ENCODE peak calls at places on chromosomes 11 and 22, in five cellular contexts. One of them, this sample, is unnamed.

GRCh38 chr11:95339554-95339953 is 108.6 kb upstream of the SESN3 start:
- DNase-seq in colonic mucosa: no peak
- DNase-seq in pancreas: no peak
- DNase-seq in CD4-positive, alpha-beta T cell: no peak
- DNase-seq in gastrocnemius medialis: no peak
- DNase-seq in this sample: no peak

GRCh38 chr11:73177380-73178091 is 35.4 kb upstream of the FCHSD2 start:
- DNase-seq in colonic mucosa: no peak
- DNase-seq in pancreas: peak; percentile 40
- DNase-seq in CD4-positive, alpha-beta T cell: no peak
- DNase-seq in gastrocnemius medialis: peak; percentile 12
- DNase-seq in this sample: peak; percentile 29

GRCh38 chr22:32760396-32760795 is 41.1 kb upstream of the TIMP3 start:
- DNase-seq in colonic mucosa: no peak
- DNase-seq in pancreas: no peak
- DNase-seq in CD4-positive, alpha-beta T cell: no peak
- DNase-seq in gastrocnemius medialis: no peak
- DNase-seq in this sample: no peak

GRCh38 chr11:70570693-70571395 is 172.5 kb downstream of the CTTN start:
- DNase-seq in colonic mucosa: no peak
- DNase-seq in pancreas: no peak
- DNase-seq in CD4-positive, alpha-beta T cell: no peak
- DNase-seq in gastrocnemius medialis: no peak
- DNase-seq in this sample: no peak

GRCh38 chr11:2612884-2613571 is 86.8 kb downstream of the KCNQ1OT1 start:
- DNase-seq in colonic mucosa: no peak
- DNase-seq in pancreas: no peak
- DNase-seq in CD4-positive, alpha-beta T cell: no peak
- DNase-seq in gastrocnemius medialis: no peak
- DNase-seq in this sample: no peak

GRCh38 chr11:19193916-19194315 is 7.9 kb downstream of the CSRP3 start:
- DNase-seq in colonic mucosa: no peak
- DNase-seq in pancreas: no peak
- DNase-seq in CD4-positive, alpha-beta T cell: no peak
- DNase-seq in gastrocnemius medialis: no peak
- DNase-seq in this sample: no peak

GRCh38 chr22:20085651-20086050 is 5.6 kb downstream of the DGCR8 start:
- DNase-seq in colonic mucosa: no peak
- DNase-seq in pancreas: no peak
- DNase-seq in CD4-positive, alpha-beta T cell: no peak
- DNase-seq in gastrocnemius medialis: no peak
- DNase-seq in this sample: no peak

GRCh38 chr11:59152312-59152967 is 9.8 kb downstream of the FAM111A start:
- DNase-seq in colonic mucosa: no peak
- DNase-seq in pancreas: no peak
- DNase-seq in CD4-positive, alpha-beta T cell: no peak
- DNase-seq in gastrocnemius medialis: no peak
- DNase-seq in this sample: no peak

GRCh38 chr11:117570701-117571100 is 226.3 kb downstream of the DSCAML1 start:
- DNase-seq in colonic mucosa: no peak
- DNase-seq in pancreas: no peak
- DNase-seq in CD4-positive, alpha-beta T cell: no peak
- DNase-seq in gastrocnemius medialis: no peak
- DNase-seq in this sample: no peak

GRCh38 chr11:45884596-45885185 is 760 bp upstream of the MAPK8IP1 start:
- DNase-seq in colonic mucosa: no peak
- DNase-seq in pancreas: no peak
- DNase-seq in CD4-positive, alpha-beta T cell: no peak
- DNase-seq in gastrocnemius medialis: no peak
- DNase-seq in this sample: no peak

GRCh38 chr11:216081-216974 is 8.8 kb downstream of the RIC8A start:
- DNase-seq in colonic mucosa: no peak
- DNase-seq in pancreas: no peak
- DNase-seq in CD4-positive, alpha-beta T cell: no peak
- DNase-seq in gastrocnemius medialis: no peak
- DNase-seq in this sample: no peak

GRCh38 chr11:81007046-81007445 is 1566.2 kb upstream of the TENM4 start:
- DNase-seq in colonic mucosa: no peak
- DNase-seq in pancreas: no peak
- DNase-seq in CD4-positive, alpha-beta T cell: no peak
- DNase-seq in gastrocnemius medialis: no peak
- DNase-seq in this sample: no peak

GRCh38 chr11:64529559-64530520 is 61.2 kb upstream of the SLC22A12 start:
- DNase-seq in colonic mucosa: no peak
- DNase-seq in pancreas: no peak
- DNase-seq in CD4-positive, alpha-beta T cell: no peak
- DNase-seq in gastrocnemius medialis: no peak
- DNase-seq in this sample: no peak

GRCh38 chr22:46587492-46588278 is 32.5 kb upstream of the GRAMD4 start:
- DNase-seq in colonic mucosa: peak; percentile 82
- DNase-seq in pancreas: no peak
- DNase-seq in CD4-positive, alpha-beta T cell: no peak
- DNase-seq in gastrocnemius medialis: no peak
- DNase-seq in this sample: no peak

GRCh38 chr22:21022507-21022906 is 7.5 kb downstream of the P2RX6 start:
- DNase-seq in colonic mucosa: no peak
- DNase-seq in pancreas: no peak
- DNase-seq in CD4-positive, alpha-beta T cell: no peak
- DNase-seq in gastrocnemius medialis: no peak
- DNase-seq in this sample: no peak

GRCh38 chr22:39299829-39300178 is 19.6 kb downstream of the RPL3 start:
- DNase-seq in colonic mucosa: no peak
- DNase-seq in pancreas: no peak
- DNase-seq in CD4-positive, alpha-beta T cell: no peak
- DNase-seq in gastrocnemius medialis: no peak
- DNase-seq in this sample: no peak

GRCh38 chr11:2655834-2656622 is 43.8 kb downstream of the KCNQ1OT1 start:
- DNase-seq in colonic mucosa: no peak
- DNase-seq in pancreas: no peak
- DNase-seq in CD4-positive, alpha-beta T cell: no peak
- DNase-seq in gastrocnemius medialis: no peak
- DNase-seq in this sample: no peak

GRCh38 chr22:25373961-25374360 is 154.5 kb downstream of the CRYBB2 start:
- DNase-seq in colonic mucosa: no peak
- DNase-seq in pancreas: no peak
- DNase-seq in CD4-positive, alpha-beta T cell: no peak
- DNase-seq in gastrocnemius medialis: no peak
- DNase-seq in this sample: no peak
- H3K27me3 ChIP-seq in colonic mucosa: no peaks in the 10 kb centered on the region
- H3K27me3 ChIP-seq in pancreas: no peaks in the 10 kb centered on the region
- H3K27me3 ChIP-seq in CD4-positive, alpha-beta T cell: no peaks in the 10 kb centered on the region
- H3K27me3 ChIP-seq in gastrocnemius medialis: no peaks in the 10 kb centered on the region
- H3K27me3 ChIP-seq in this sample: no peaks in the 10 kb centered on the region

DNA sequence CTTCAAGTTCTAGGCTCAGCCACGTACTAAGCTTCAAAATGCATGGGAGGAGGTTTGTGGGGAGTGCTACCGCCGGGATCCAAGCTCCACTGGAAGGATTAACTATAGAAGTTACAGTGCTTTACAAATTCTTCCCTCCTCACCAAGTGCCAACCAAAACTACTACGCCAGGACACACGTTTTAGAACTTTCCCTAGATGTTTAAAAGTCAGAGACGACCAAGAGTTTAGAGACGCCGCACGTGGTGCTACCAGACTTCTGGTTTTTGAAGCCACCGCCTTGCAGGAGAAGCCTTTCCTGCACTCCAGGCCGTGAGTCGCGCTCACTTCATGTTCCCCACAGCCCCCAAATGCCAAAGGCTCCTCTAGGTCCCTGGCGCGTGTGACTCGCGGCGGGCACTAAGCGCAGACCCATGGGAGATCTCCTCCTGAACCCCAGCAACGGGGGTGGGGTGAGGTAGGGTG is 734 bp downstream of the SNU13 start:
- DNase-seq in colonic mucosa: no peak
- DNase-seq in pancreas: no peak
- DNase-seq in CD4-positive, alpha-beta T cell: no peak
- DNase-seq in gastrocnemius medialis: no peak
- DNase-seq in this sample: no peak
- TF ChIP-seq CTCF in colonic mucosa: no peak
- TF ChIP-seq CTCF in pancreas: no peak
- TF ChIP-seq CTCF in CD4-positive, alpha-beta T cell: no peak
- TF ChIP-seq CTCF in gastrocnemius medialis: no peak
- TF ChIP-seq CTCF in this sample: no peak

DNA sequence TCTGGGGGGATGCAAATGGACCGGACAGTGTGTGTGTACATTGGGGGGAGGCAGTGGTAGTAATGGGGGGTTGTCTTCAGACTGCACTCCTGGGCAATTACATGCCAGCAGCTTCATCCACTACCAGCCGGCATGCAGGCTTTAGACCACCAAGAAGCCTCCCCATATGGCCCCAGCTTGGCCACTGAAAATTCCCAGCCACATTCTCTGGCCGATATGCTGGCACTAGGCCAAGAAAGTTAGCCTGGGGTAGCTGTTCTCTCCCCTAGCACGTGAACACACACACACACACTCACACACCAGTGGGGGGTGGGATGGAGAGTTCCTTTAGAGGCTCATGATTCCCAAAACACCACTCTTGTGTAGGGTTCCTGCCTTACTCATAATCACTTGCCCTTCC is 3.6 kb upstream of the ROBO3 start:
- DNase-seq in colonic mucosa: no peak
- DNase-seq in pancreas: no peak
- DNase-seq in CD4-positive, alpha-beta T cell: no peak
- DNase-seq in gastrocnemius medialis: no peak
- DNase-seq in this sample: no peak
- H3K27me3 ChIP-seq in colonic mucosa: peaks cover 45% of the 10 kb centered on the region
- H3K27me3 ChIP-seq in pancreas: peaks cover 46% of the 10 kb centered on the region
- H3K27me3 ChIP-seq in CD4-positive, alpha-beta T cell: peaks cover 64% of the 10 kb centered on the region
- H3K27me3 ChIP-seq in gastrocnemius medialis: peaks cover 76% of the 10 kb centered on the region
- H3K27me3 ChIP-seq in this sample: peaks cover 31% of the 10 kb centered on the region

DNA sequence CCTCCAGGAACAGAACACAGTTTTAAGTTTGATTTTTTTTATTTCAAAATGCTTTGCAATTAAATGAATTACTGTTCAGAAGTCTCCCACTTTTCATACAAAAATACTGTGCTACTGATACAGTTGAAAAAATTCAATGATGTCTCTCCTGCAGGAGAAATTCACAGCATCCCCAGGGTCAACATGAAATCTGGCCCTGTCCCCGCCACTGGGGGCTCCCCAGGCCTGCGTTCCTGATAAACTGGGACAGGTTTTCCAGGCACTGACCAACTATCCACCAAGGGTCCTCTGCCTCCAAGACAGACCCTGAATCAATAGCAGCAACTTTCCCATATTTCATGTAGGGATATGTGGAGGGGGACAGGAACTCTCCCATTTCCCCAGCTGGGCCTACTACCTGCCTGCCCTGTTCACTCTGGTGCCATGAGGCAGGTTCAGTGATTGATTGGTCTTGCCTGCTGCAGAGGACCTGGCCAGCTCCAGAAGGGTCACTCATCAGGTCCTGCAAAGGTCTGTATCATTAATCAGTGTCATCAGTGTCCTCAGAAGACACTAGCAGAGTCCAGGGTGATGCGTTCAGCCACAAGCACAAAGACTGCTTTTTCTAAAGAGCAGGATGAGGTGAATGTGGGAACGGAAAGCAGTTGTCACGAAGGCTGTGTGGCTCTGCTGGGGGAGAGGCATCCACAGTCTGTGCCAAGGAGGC is 43.4 kb downstream of the PISD start:
- DNase-seq in colonic mucosa: no peak
- DNase-seq in pancreas: no peak
- DNase-seq in CD4-positive, alpha-beta T cell: no peak
- DNase-seq in gastrocnemius medialis: no peak
- DNase-seq in this sample: no peak
- TF ChIP-seq CTCF in colonic mucosa: no peak
- TF ChIP-seq CTCF in pancreas: no peak
- TF ChIP-seq CTCF in CD4-positive, alpha-beta T cell: no peak
- TF ChIP-seq CTCF in gastrocnemius medialis: no peak
- TF ChIP-seq CTCF in this sample: no peak

GRCh38 chr22:36702832-36703210 is 731 bp downstream of the CACNG2 start:
- DNase-seq in colonic mucosa: no peak
- DNase-seq in pancreas: no peak
- DNase-seq in CD4-positive, alpha-beta T cell: no peak
- DNase-seq in gastrocnemius medialis: no peak
- DNase-seq in this sample: no peak
- H3K27me3 ChIP-seq in colonic mucosa: peaks cover 12% of the 10 kb centered on the region
- H3K27me3 ChIP-seq in pancreas: peaks cover 7% of the 10 kb centered on the region
- H3K27me3 ChIP-seq in CD4-positive, alpha-beta T cell: peaks cover 79% of the 10 kb centered on the region
- H3K27me3 ChIP-seq in gastrocnemius medialis: peaks cover 56% of the 10 kb centered on the region
- H3K27me3 ChIP-seq in this sample: no peaks in the 10 kb centered on the region

DNA sequence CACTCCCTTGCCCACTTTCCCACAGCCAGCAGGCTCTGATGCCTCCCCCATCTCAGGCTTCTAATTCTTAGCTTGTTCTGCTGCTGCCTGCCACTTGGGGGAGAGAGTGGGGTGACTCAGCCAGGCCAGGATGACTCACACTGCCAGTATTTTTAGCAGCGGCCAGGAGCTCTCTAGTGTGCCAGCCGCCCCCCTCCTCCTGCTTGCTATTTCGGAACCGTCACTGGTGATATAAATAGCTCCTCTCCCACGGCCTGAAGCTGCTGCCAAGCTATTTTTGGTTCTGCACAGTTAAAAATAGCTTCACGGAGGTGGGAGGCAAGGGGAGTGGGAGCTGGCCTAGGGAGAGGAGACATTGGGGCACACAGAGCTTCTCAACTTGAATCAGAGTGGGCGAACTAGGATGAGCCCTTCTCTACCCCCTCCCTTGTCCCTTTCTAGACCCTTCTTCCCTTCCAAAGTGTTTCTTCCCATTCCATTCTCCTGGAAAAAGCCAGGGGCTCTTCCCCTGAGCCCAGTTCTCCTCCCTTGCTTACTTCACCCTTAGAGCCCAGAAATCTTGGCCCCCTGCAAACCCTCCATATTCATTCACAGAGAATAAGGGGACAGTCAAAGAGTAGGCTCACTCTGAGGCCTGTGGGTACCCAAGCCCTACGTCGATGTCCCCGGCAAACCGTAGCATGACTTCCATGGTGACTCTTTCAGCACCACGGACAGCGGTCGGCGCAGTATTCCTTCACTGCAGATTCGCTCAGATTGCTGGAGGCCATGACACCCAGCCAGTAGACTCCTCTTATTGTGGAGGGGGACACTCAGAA is 2.5 kb upstream of the NPAS4 start:
- DNase-seq in colonic mucosa: peak; percentile 55
- DNase-seq in pancreas: peak; percentile 24
- DNase-seq in CD4-positive, alpha-beta T cell: peak; percentile 18
- DNase-seq in gastrocnemius medialis: peak; percentile 95
- DNase-seq in this sample: peak; percentile 93
- TF ChIP-seq CTCF in colonic mucosa: no peak
- TF ChIP-seq CTCF in pancreas: no peak
- TF ChIP-seq CTCF in CD4-positive, alpha-beta T cell: no peak
- TF ChIP-seq CTCF in gastrocnemius medialis: peak; percentile 51
- TF ChIP-seq CTCF in this sample: peak; percentile 61

DNA sequence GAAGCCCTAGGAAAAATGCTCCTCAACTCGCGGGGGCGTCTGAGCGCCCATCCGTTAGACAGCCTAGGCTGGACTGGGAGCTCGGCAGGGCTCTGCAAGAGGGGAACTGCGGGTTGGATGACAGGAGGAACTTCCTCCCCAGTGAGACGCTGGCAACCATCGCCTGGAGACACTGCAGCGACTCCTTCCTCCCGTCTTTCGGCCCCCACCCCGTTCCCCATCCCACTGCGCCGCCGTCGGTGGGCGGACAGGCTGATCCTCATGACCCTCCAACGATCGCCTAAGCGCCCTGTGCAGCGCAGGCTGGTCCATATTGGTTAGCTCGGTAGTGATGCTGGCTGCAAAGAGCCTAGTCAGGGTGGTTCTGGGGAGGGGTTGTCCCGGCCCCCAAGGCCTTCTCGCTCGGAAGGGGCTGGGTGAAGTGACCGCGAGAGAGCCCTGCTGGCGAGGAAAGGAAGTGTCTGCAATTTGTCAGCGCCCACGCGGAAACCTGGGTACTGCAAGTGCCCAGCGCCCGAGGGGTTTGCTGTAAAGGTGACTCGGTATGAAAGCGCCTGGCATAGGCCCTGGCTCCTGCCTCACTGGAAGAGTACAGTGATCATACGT is 638 bp downstream of the NRGN start:
- DNase-seq in colonic mucosa: no peak
- DNase-seq in pancreas: peak; percentile 7
- DNase-seq in CD4-positive, alpha-beta T cell: peak; percentile 32
- DNase-seq in gastrocnemius medialis: no peak
- DNase-seq in this sample: no peak
- H3K27me3 ChIP-seq in colonic mucosa: peaks cover under 1% of the 10 kb centered on the region
- H3K27me3 ChIP-seq in pancreas: peaks cover 9% of the 10 kb centered on the region
- H3K27me3 ChIP-seq in CD4-positive, alpha-beta T cell: peaks cover 6% of the 10 kb centered on the region
- H3K27me3 ChIP-seq in gastrocnemius medialis: peaks cover 44% of the 10 kb centered on the region
- H3K27me3 ChIP-seq in this sample: peaks cover 4% of the 10 kb centered on the region

This sample was measured in uterus.